ENCODE peak calls at places on chromosome 4, in five cellular contexts. One of them, this sample, is unnamed.

GRCh38 chr4:80931645-80932215 is 98.8 kb upstream of the BMP3 start:
- DNase-seq in endodermal cell: no peak
- DNase-seq in tibial artery: no peak
- DNase-seq in cardiac muscle cell: peak
- DNase-seq in BJ: no peak
- DNase-seq in this sample: no peak

GRCh38 chr4:65450899-65451298 is 219.4 kb downstream of the EPHA5 start:
- DNase-seq in endodermal cell: no peak
- DNase-seq in tibial artery: no peak
- DNase-seq in cardiac muscle cell: no peak
- DNase-seq in BJ: no peak
- DNase-seq in this sample: no peak

GRCh38 chr4:102501635-102502382 is 650 bp downstream of the NFKB1 start:
- DNase-seq in endodermal cell: peak
- DNase-seq in tibial artery: peak
- DNase-seq in cardiac muscle cell: peak
- DNase-seq in BJ: peak
- DNase-seq in this sample: peak

GRCh38 chr4:76784237-76784636 is 113.7 kb downstream of the SOWAHB start:
- DNase-seq in endodermal cell: peak
- DNase-seq in tibial artery: no peak
- DNase-seq in cardiac muscle cell: no peak
- DNase-seq in BJ: no peak
- DNase-seq in this sample: no peak

GRCh38 chr4:55553442-55553841 is 6.7 kb upstream of the CLOCK start:
- DNase-seq in endodermal cell: peak
- DNase-seq in tibial artery: no peak
- DNase-seq in cardiac muscle cell: peak
- DNase-seq in BJ: peak
- DNase-seq in this sample: no peak

GRCh38 chr4:82721819-82722423 is 76.7 kb downstream of the SCD5 start:
- DNase-seq in endodermal cell: no peak
- DNase-seq in tibial artery: no peak
- DNase-seq in cardiac muscle cell: no peak
- DNase-seq in BJ: no peak
- DNase-seq in this sample: no peak

GRCh38 chr4:11073621-11074051 is 355.1 kb downstream of the HS3ST1 start:
- DNase-seq in endodermal cell: peak
- DNase-seq in tibial artery: peak
- DNase-seq in cardiac muscle cell: peak
- DNase-seq in BJ: no peak
- DNase-seq in this sample: no peak

GRCh38 chr4:177005801-177006230 is 213.1 kb upstream of the VEGFC start:
- DNase-seq in endodermal cell: no peak
- DNase-seq in tibial artery: no peak
- DNase-seq in cardiac muscle cell: peak
- DNase-seq in BJ: peak
- DNase-seq in this sample: no peak

GRCh38 chr4:84825701-84826100 is 140.8 kb downstream of the WDFY3 start:
- DNase-seq in endodermal cell: no peak
- DNase-seq in tibial artery: no peak
- DNase-seq in cardiac muscle cell: no peak
- DNase-seq in BJ: no peak
- DNase-seq in this sample: no peak

GRCh38 chr4:174357321-174357720 is 73.6 kb downstream of the CEP44 start:
- DNase-seq in endodermal cell: no peak
- DNase-seq in tibial artery: no peak
- DNase-seq in cardiac muscle cell: no peak
- DNase-seq in BJ: no peak
- DNase-seq in this sample: no peak

GRCh38 chr4:126604273-126604867 is 1028.4 kb upstream of the INTU start:
- DNase-seq in endodermal cell: no peak
- DNase-seq in tibial artery: no peak
- DNase-seq in cardiac muscle cell: peak
- DNase-seq in BJ: no peak
- DNase-seq in this sample: no peak
- TF ChIP-seq CTCF in endodermal cell: peak
- TF ChIP-seq CTCF in tibial artery: peak
- TF ChIP-seq CTCF in cardiac muscle cell: peak
- TF ChIP-seq CTCF in BJ: peak
- TF ChIP-seq CTCF in this sample: peak

DNA sequence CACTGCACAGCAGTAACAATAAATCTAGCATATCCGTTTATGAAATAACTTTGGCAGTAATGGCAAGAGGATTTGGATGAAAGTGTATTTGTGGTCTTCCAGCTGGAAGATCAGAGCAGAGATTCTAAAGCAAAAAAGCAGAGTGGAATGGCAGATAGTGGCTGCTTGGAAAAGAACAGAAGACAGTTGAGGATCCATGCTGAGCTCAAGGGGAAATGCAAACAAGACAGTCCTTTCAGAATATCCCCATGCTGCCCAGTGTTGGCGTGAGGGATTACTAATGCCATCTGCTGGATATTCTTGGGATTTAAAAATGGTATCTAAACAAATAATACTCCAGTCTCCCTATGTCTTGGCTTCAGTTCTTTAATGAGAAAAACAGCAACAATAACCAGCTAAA is 629.1 kb upstream of the ATOH1 start:
- DNase-seq in endodermal cell: peak
- DNase-seq in tibial artery: no peak
- DNase-seq in cardiac muscle cell: peak
- DNase-seq in BJ: no peak
- DNase-seq in this sample: no peak
- TF ChIP-seq CTCF in endodermal cell: peak
- TF ChIP-seq CTCF in tibial artery: peak
- TF ChIP-seq CTCF in cardiac muscle cell: peak
- TF ChIP-seq CTCF in BJ: peak
- TF ChIP-seq CTCF in this sample: peak

GRCh38 chr4:77819836-77820679 is 890 bp upstream of the CNOT6L start:
- DNase-seq in endodermal cell: peak
- DNase-seq in tibial artery: peak
- DNase-seq in cardiac muscle cell: peak
- DNase-seq in BJ: no peak
- DNase-seq in this sample: peak
- TF ChIP-seq CTCF in endodermal cell: no peak
- TF ChIP-seq CTCF in tibial artery: no peak
- TF ChIP-seq CTCF in cardiac muscle cell: no peak
- TF ChIP-seq CTCF in BJ: no peak
- TF ChIP-seq CTCF in this sample: no peak

GRCh38 chr4:154719087-154719486 is 24.7 kb upstream of the LRAT start:
- DNase-seq in endodermal cell: no peak
- DNase-seq in tibial artery: no peak
- DNase-seq in cardiac muscle cell: peak
- DNase-seq in BJ: no peak
- DNase-seq in this sample: no peak

GRCh38 chr4:154722262-154722661 is 21.5 kb upstream of the LRAT start:
- DNase-seq in endodermal cell: no peak
- DNase-seq in tibial artery: no peak
- DNase-seq in cardiac muscle cell: no peak
- DNase-seq in BJ: no peak
- DNase-seq in this sample: no peak

GRCh38 chr4:154720123-154720522 is 23.7 kb upstream of the LRAT start:
- DNase-seq in endodermal cell: no peak
- DNase-seq in tibial artery: no peak
- DNase-seq in cardiac muscle cell: no peak
- DNase-seq in BJ: no peak
- DNase-seq in this sample: no peak

GRCh38 chr4:154720618-154721267 is 23.1 kb upstream of the LRAT start:
- DNase-seq in endodermal cell: peak
- DNase-seq in tibial artery: no peak
- DNase-seq in cardiac muscle cell: no peak
- DNase-seq in BJ: no peak
- DNase-seq in this sample: no peak
- TF ChIP-seq CTCF in endodermal cell: peak
- TF ChIP-seq CTCF in tibial artery: no peak
- TF ChIP-seq CTCF in cardiac muscle cell: no peak
- TF ChIP-seq CTCF in BJ: no peak
- TF ChIP-seq CTCF in this sample: no peak

GRCh38 chr4:2411786-2412510 is 6.5 kb downstream of the ZFYVE28 start:
- DNase-seq in endodermal cell: peak
- DNase-seq in tibial artery: no peak
- DNase-seq in cardiac muscle cell: no peak
- DNase-seq in BJ: no peak
- DNase-seq in this sample: no peak

GRCh38 chr4:2412534-2412884 is 5.9 kb downstream of the ZFYVE28 start:
- DNase-seq in endodermal cell: no peak
- DNase-seq in tibial artery: no peak
- DNase-seq in cardiac muscle cell: no peak
- DNase-seq in BJ: no peak
- DNase-seq in this sample: no peak

GRCh38 chr4:2415213-2415612 is 3.2 kb downstream of the ZFYVE28 start:
- DNase-seq in endodermal cell: no peak
- DNase-seq in tibial artery: no peak
- DNase-seq in cardiac muscle cell: no peak
- DNase-seq in BJ: no peak
- DNase-seq in this sample: no peak

GRCh38 chr4:2413821-2414610 is 4.4 kb downstream of the ZFYVE28 start:
- DNase-seq in endodermal cell: peak
- DNase-seq in tibial artery: no peak
- DNase-seq in cardiac muscle cell: peak
- DNase-seq in BJ: no peak
- DNase-seq in this sample: no peak

GRCh38 chr4:2412885-2413716 is 5.3 kb downstream of the ZFYVE28 start:
- DNase-seq in endodermal cell: peak
- DNase-seq in tibial artery: peak
- DNase-seq in cardiac muscle cell: peak
- DNase-seq in BJ: peak
- DNase-seq in this sample: no peak
- TF ChIP-seq CTCF in endodermal cell: peak
- TF ChIP-seq CTCF in tibial artery: peak
- TF ChIP-seq CTCF in cardiac muscle cell: peak
- TF ChIP-seq CTCF in BJ: peak
- TF ChIP-seq CTCF in this sample: peak

GRCh38 chr4:36187723-36188333 is 56.5 kb downstream of the ARAP2 start:
- DNase-seq in endodermal cell: peak
- DNase-seq in tibial artery: no peak
- DNase-seq in cardiac muscle cell: peak
- DNase-seq in BJ: no peak
- DNase-seq in this sample: no peak
- TF ChIP-seq CTCF in endodermal cell: peak
- TF ChIP-seq CTCF in tibial artery: peak
- TF ChIP-seq CTCF in cardiac muscle cell: peak
- TF ChIP-seq CTCF in BJ: no peak
- TF ChIP-seq CTCF in this sample: peak

This sample was measured in progenitor cell of endocrine pancreas.